ENCODE peak calls at places on chromosomes 6 and 20, in ten cellular contexts. B, Z, E, O, W, D, Y, X, R and F are unnamed samples.

GRCh38 chr6:131331146-131331545 is 195.9 kb downstream of the AKAP7 start:
- DNase-seq in B (no peak), Z (no peak), E (no peak), O (peak), W (peak), D (no peak), Y (no peak), X (no peak), R (no peak), F (no peak)

GRCh38 chr6:129309154-129309553 is 400.8 kb downstream of the ARHGAP18 start:
- DNase-seq in B (no peak), Z (no peak), E (no peak), O (no peak), W (no peak), D (no peak), Y (no peak), X (no peak), R (no peak), F (no peak)

GRCh38 chr6:38524436-38525145 is 115.1 kb downstream of the BTBD9 start:
- DNase-seq in B (peak), Z (no peak), E (no peak), O (no peak), W (no peak), D (no peak), Y (no peak), X (no peak), R (no peak), F (no peak)

GRCh38 chr6:83371428-83371827 is 59.4 kb downstream of the ME1 start:
- DNase-seq in B (peak), Z (no peak), E (no peak), O (no peak), W (no peak), D (no peak), Y (no peak), X (no peak), R (no peak), F (no peak)

GRCh38 chr6:37741757-37742400 is 44.2 kb upstream of the MDGA1 start:
- DNase-seq in B (no peak), Z (peak), E (peak), O (peak), W (peak), D (no peak), Y (no peak), X (peak), R (no peak), F (peak)

GRCh38 chr6:43506667-43507471 is 3.3 kb downstream of the LRRC73 start:
- DNase-seq in B (peak), Z (peak), E (peak), O (peak), W (peak), D (peak), Y (peak), X (peak), R (no peak), F (peak)

GRCh38 chr6:143605894-143606293 is 71.9 kb upstream of the PHACTR2 start:
- DNase-seq in B (peak), Z (no peak), E (no peak), O (no peak), W (no peak), D (no peak), Y (no peak), X (no peak), R (no peak), F (no peak)

GRCh38 chr6:32692019-32692418 is 25.6 kb upstream of the HLA-DQB1 start:
- DNase-seq in B (no peak), Z (peak), E (peak), O (peak), W (peak), D (no peak), Y (peak), X (peak), R (no peak), F (peak)

GRCh38 chr20:37336369-37337207 is 9.4 kb upstream of the SRC start:
- DNase-seq in B (peak), Z (peak), E (peak), O (no peak), W (no peak), D (no peak), Y (peak), X (peak), R (peak), F (no peak)

GRCh38 chr20:62298577-62299249 is 4.1 kb upstream of the ADRM1 start:
- DNase-seq in B (no peak), Z (no peak), E (peak), O (no peak), W (no peak), D (no peak), Y (no peak), X (no peak), R (peak), F (no peak)

GRCh38 chr6:34065470-34066283 is 80.2 kb downstream of the GRM4 start:
- DNase-seq in B (no peak), Z (no peak), E (no peak), O (no peak), W (no peak), D (no peak), Y (no peak), X (no peak), R (no peak), F (no peak)

GRCh38 chr6:106751501-106752252 is 122.3 kb downstream of the QRSL1 start:
- DNase-seq in B (no peak), Z (peak), E (peak), O (peak), W (no peak), D (peak), Y (no peak), X (no peak), R (no peak), F (peak)

GRCh38 chr6:2414885-2415523 is 169.6 kb upstream of the GMDS start:
- DNase-seq in B (no peak), Z (no peak), E (no peak), O (no peak), W (no peak), D (no peak), Y (no peak), X (no peak), R (no peak), F (no peak)

GRCh38 chr20:10553326-10553984 is 118.3 kb downstream of the SLX4IP start:
- DNase-seq in B (peak), Z (peak), E (peak), O (peak), W (peak), D (peak), Y (peak), X (peak), R (no peak), F (peak)

GRCh38 chr6:11258260-11259237 is 26.1 kb upstream of the NEDD9 start:
- DNase-seq in B (no peak), Z (peak), E (no peak), O (no peak), W (no peak), D (no peak), Y (no peak), X (no peak), R (no peak), F (no peak)

GRCh38 chr6:139590206-139590605 is 215.8 kb upstream of the CITED2 start:
- DNase-seq in B (no peak), Z (peak), E (no peak), O (peak), W (no peak), D (no peak), Y (no peak), X (no peak), R (no peak), F (peak)

GRCh38 chr6:81787313-81788068 is 35.0 kb upstream of the TENT5A start:
- DNase-seq in B (peak), Z (no peak), E (no peak), O (no peak), W (no peak), D (no peak), Y (no peak), X (no peak), R (no peak), F (no peak)

GRCh38 chr20:51833326-51833725 is 31.0 kb upstream of the SALL4 start:
- DNase-seq in B (no peak), Z (no peak), E (no peak), O (no peak), W (no peak), D (no peak), Y (no peak), X (no peak), R (no peak), F (no peak)

GRCh38 chr6:157181649-157182048 is 141.7 kb downstream of the TMEM242 start:
- DNase-seq in B (no peak), Z (peak), E (no peak), O (no peak), W (no peak), D (peak), Y (no peak), X (no peak), R (no peak), F (peak)

GRCh38 chr20:62198496-62198895 is 15.7 kb downstream of the MTG2 start:
- DNase-seq in B (no peak), Z (no peak), E (no peak), O (no peak), W (no peak), D (no peak), Y (peak), X (no peak), R (peak), F (no peak)

GRCh38 chr20:46347831-46348230 is 39.5 kb upstream of the CDH22 start:
- DNase-seq in B (no peak), Z (no peak), E (peak), O (no peak), W (no peak), D (no peak), Y (no peak), X (no peak), R (no peak), F (no peak)

GRCh38 chr20:46349742-46350056 is 41.4 kb upstream of the CDH22 start:
- DNase-seq in B (no peak), Z (no peak), E (no peak), O (peak), W (no peak), D (no peak), Y (no peak), X (no peak), R (no peak), F (no peak)

GRCh38 chr20:46348972-46349741 is 40.9 kb upstream of the CDH22 start:
- DNase-seq in B (peak), Z (peak), E (peak), O (peak), W (peak), D (peak), Y (peak), X (peak), R (no peak), F (peak)

GRCh38 chr20:46346770-46347169 is 38.5 kb upstream of the CDH22 start:
- DNase-seq in B (no peak), Z (no peak), E (no peak), O (no peak), W (no peak), D (no peak), Y (no peak), X (no peak), R (no peak), F (no peak)

GRCh38 chr20:46348231-46348803 is 40.0 kb upstream of the CDH22 start:
- DNase-seq in B (peak), Z (no peak), E (peak), O (no peak), W (peak), D (no peak), Y (no peak), X (no peak), R (no peak), F (no peak)
- TF ChIP-seq CTCF in B (no peak), Z (no peak), E (no peak), O (no peak), W (peak), D (no peak), Y (no peak), X (no peak), R (no peak), F (no peak)

GRCh38 chr20:43188234-43188653 is 1.5 kb downstream of the PTPRT start:
- DNase-seq in B (no peak), Z (no peak), E (no peak), O (no peak), W (peak), D (no peak), Y (no peak), X (no peak), R (no peak), F (no peak)

GRCh38 chr20:43188861-43189613 is 669 bp downstream of the PTPRT start:
- DNase-seq in B (no peak), Z (no peak), E (peak), O (no peak), W (no peak), D (no peak), Y (no peak), X (peak), R (no peak), F (no peak)

GRCh38 chr20:43185901-43186300 is 3.8 kb downstream of the PTPRT start:
- DNase-seq in B (no peak), Z (no peak), E (no peak), O (no peak), W (no peak), D (no peak), Y (no peak), X (no peak), R (no peak), F (no peak)

GRCh38 chr20:43186312-43186711 is 3.4 kb downstream of the PTPRT start:
- DNase-seq in B (no peak), Z (no peak), E (no peak), O (no peak), W (no peak), D (no peak), Y (no peak), X (no peak), R (no peak), F (no peak)

DNA sequence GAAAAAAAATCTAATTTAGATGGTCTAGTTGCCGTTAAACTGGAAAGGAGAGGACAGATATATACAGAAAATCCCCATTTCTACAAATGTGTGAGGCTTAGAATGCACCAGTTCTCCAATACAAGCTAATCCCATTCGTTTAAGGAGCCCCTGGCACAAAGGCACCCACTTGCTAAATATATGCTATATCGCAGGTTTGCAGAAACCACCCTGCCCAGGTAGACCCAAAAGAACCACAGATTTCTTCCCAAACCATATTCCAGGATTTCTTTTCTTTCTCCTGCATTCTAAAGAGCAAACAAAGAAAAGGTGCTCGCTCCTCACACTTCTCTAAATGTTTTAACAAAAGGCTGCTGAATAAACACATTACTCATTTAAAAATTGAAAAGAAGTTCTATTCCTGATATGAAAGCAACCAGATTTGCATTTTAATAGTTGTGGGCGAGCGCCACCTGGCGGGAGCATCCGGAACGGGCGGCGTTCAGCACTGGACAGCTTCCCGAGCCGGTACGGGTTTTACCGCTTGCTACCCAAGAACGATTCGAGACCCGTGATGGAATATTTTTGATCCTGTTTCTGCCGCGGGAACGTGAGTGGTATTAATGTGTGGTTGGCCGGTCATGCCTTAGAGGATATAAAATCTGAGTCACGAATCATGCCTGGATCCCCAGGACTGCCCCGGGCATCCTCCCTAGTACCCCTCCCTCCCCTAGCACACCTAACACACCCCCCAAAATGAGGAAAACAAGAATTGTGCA is 2.1 kb downstream of the PTPRT start:
- DNase-seq in B (peak), Z (peak), E (peak), O (peak), W (peak), D (peak), Y (peak), X (peak), R (no peak), F (peak)
- TF ChIP-seq CTCF in B (peak), Z (peak), E (peak), O (peak), W (peak), D (peak), Y (peak), X (peak), R (peak), F (peak)

GRCh38 chr6:95354551-95354950 is 222.8 kb upstream of the MANEA start:
- DNase-seq in B (no peak), Z (no peak), E (no peak), O (no peak), W (no peak), D (no peak), Y (no peak), X (no peak), R (no peak), F (no peak)

GRCh38 chr6:95357380-95358025 is 219.8 kb upstream of the MANEA start:
- DNase-seq in B (no peak), Z (no peak), E (no peak), O (no peak), W (no peak), D (no peak), Y (no peak), X (no peak), R (no peak), F (no peak)

DNA sequence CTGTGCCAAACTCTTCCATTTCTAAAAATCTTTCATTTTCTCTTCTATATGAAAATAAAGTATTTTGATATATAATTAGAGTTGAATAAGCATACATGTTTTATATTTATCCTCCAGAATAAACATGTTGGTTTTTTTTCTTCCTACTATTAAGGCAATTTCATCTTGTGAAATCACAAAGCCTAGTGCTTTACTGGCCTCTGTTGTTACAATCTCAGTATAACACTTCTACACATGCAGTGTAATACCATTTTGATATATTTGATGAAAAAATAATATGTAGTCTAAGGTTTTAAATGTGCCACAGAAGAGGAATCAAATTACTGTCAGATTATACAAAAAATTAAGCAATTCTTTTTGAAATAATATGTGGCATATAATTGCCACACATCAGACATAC is 225.3 kb upstream of the MANEA start:
- DNase-seq in B (peak), Z (no peak), E (no peak), O (no peak), W (no peak), D (no peak), Y (no peak), X (no peak), R (no peak), F (no peak)
- TF ChIP-seq CTCF in B (peak), Z (no peak), E (peak), O (no peak), W (no peak), D (no peak), Y (no peak), X (no peak), R (no peak), F (no peak)

GRCh38 chr20:23691675-23692074 is 2.8 kb upstream of the CST4 start:
- DNase-seq in B (peak), Z (no peak), E (no peak), O (no peak), W (no peak), D (no peak), Y (no peak), X (no peak), R (no peak), F (no peak)
- TF ChIP-seq CTCF in B (no peak), Z (no peak), E (no peak), O (no peak), W (no peak), D (no peak), Y (no peak), X (no peak), R (no peak), F (no peak)